ENCODE peak calls at places on chromosomes 1 and 21, in four cellular contexts. V, X, F and K are unnamed samples. For H3K4me1, the result is how much of the 10 kb centered on the place peaks cover.

GRCh38 chr1:204647114-204647804 is 38.3 kb downstream of the LRRN2 start:
- DNase-seq in V (peak), X (peak), F (peak), K (no peak)

GRCh38 chr1:154923695-154924094 is 12.8 kb downstream of the PMVK start:
- DNase-seq in V (no peak), X (no peak), F (no peak), K (no peak)

GRCh38 chr1:37575692-37576091 is 19.0 kb downstream of the DNALI1 start:
- DNase-seq in V (peak), X (peak), F (no peak), K (no peak)

GRCh38 chr1:108881369-108881768 is 4.6 kb downstream of the GPSM2 start:
- DNase-seq in V (peak), X (peak), F (no peak), K (peak)

GRCh38 chr1:234925440-234926251 is 203.0 kb downstream of the TOMM20 start:
- DNase-seq in V (peak), X (peak), F (peak), K (no peak)

GRCh38 chr1:171606402-171606941 is 15.6 kb upstream of the MYOCOS start:
- DNase-seq in V (no peak), X (no peak), F (no peak), K (no peak)

GRCh38 chr1:9822897-9823692 is 670 bp downstream of the CLSTN1 start:
- DNase-seq in V (peak), X (peak), F (peak), K (peak)

GRCh38 chr1:21857142-21857839 is 45.2 kb downstream of the LDLRAD2 start:
- DNase-seq in V (peak), X (no peak), F (no peak), K (no peak)

GRCh38 chr1:109740615-109741373 is at the start of gene GSTM3:
- DNase-seq in V (no peak), X (no peak), F (no peak), K (no peak)

GRCh38 chr21:44253832-44254700 is 7.6 kb downstream of the DNMT3L start:
- DNase-seq in V (no peak), X (no peak), F (no peak), K (no peak)

GRCh38 chr1:235940282-235940681 is 73.6 kb upstream of the LYST start:
- DNase-seq in V (no peak), X (no peak), F (no peak), K (no peak)
- H3K4me1 ChIP-seq in V (under half), X (under half), F (under half), K (under half)

DNA sequence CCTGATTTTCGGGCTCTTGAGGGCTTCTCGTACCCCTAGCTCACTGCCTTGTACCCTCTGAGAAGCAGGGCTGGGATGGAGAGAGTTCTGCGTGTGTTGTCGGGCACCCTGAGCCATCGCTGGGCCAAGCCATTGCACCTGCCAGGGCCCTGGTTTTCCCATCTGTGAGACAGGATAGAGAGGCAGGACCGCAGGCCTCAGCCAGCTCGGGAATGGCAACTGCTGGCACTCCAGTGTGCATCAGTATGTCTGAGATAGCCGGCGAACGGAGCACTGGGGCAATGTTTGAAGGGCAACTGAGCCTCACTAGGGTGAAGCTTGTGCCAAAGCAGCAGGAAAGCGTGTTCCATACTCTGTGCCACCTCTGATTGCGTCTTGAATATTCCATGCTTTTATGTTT is 66.9 kb downstream of the TENT5C start:
- DNase-seq in V (no peak), X (no peak), F (no peak), K (no peak)
- H3K4me1 ChIP-seq in V (under half), X (under half), F (under half), K (under half)

DNA sequence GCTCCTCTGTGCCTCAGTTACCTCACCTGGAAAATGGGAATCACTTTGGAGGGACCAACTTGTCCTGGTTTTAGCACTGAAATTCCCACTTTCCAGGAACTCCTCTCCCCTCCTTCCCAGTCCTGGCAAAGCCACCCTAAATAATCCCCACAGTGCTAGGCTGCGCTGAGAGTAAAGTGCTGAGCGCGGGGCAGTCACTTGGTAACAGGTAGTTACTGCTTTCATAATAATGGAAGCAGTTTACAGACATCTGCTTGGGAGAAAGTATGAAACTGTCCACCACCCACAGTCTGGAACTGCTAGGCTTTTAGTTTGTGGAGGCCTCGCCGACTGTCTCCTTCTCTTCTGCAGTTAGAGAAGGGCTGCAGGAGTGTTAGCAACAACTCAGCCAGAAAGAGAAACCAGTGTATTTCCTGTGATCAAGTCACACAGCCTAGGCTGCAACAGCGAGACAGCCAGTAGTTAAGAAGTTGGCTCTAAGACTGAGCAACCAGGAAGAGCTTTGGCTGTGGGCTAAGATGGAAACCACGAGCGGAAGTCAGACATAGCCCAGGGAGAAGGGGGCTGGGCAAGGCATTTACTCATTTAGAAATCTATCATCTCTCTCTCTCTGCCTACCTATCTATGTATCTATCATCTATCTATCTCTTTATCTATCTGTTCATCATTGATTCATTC is 30.8 kb upstream of the ABCG1 start:
- DNase-seq in V (peak), X (no peak), F (no peak), K (no peak)
- H3K4me1 ChIP-seq in V (under half), X (under half), F (under half), K (under half)

GRCh38 chr1:24535021-24535424 is 20.9 kb upstream of the NCMAP start:
- DNase-seq in V (no peak), X (no peak), F (no peak), K (peak)

GRCh38 chr1:24535778-24536177 is 20.1 kb upstream of the NCMAP start:
- DNase-seq in V (no peak), X (no peak), F (no peak), K (no peak)

GRCh38 chr1:24540051-24540905 is 15.6 kb upstream of the NCMAP start:
- DNase-seq in V (no peak), X (no peak), F (no peak), K (no peak)

GRCh38 chr1:24540906-24541710 is 14.8 kb upstream of the NCMAP start:
- DNase-seq in V (peak), X (peak), F (peak), K (peak)

GRCh38 chr1:24536391-24536840 is 19.5 kb upstream of the NCMAP start:
- DNase-seq in V (no peak), X (no peak), F (no peak), K (peak)
- H3K4me1 ChIP-seq in V (under half), X (under half), F (under half), K (under half)

GRCh38 chr1:203046984-203047630 is 20.8 kb downstream of the PPFIA4 start:
- DNase-seq in V (peak), X (peak), F (peak), K (no peak)

GRCh38 chr1:203045336-203045735 is 19.0 kb downstream of the PPFIA4 start:
- DNase-seq in V (no peak), X (no peak), F (no peak), K (no peak)

GRCh38 chr1:203043830-203044545 is 17.7 kb downstream of the PPFIA4 start:
- DNase-seq in V (no peak), X (no peak), F (no peak), K (no peak)

GRCh38 chr1:203044546-203044975 is 18.3 kb downstream of the PPFIA4 start:
- DNase-seq in V (no peak), X (no peak), F (no peak), K (no peak)

DNA sequence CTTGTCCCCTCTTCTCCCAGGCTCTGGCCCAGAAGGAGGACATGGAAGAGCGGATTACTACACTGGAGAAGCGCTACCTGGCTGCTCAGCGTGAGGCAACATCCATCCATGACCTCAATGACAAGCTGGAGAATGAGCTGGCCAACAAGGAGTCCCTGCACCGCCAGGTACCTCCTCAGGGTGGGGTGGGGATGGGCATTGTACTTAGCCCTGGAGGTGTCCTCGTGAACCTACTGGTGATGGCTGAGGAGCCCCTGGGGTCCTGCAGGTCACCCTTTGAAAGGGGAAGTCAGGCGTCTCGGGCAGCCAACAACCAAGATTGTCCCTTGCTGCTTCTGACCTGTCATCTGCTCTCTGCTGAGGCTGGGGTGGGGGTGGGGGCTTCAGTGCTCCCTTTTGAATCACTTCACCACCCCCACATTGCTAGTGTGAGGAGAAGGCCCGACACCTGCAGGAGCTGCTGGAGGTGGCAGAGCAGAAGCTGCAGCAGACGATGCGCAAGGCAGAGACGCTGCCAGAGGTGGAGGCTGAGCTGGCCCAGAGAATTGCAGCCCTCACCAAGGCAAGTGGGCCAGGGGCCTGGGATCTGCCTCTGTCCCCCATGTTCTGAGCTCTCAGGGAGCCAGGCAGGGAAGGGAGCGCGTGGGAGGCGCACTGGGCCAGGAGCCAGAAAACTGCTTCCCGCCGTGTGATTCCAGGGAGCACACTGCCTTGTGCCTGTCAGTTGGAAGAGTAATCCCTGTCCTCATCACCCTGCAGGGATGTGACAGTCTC is 19.7 kb downstream of the PPFIA4 start:
- DNase-seq in V (peak), X (no peak), F (no peak), K (no peak)
- H3K4me1 ChIP-seq in V (under half), X (under half), F (under half), K (under half)

GRCh38 chr1:26702680-26703038 is 6.8 kb downstream of the ARID1A start:
- DNase-seq in V (no peak), X (no peak), F (no peak), K (no peak)
- H3K4me1 ChIP-seq in V (half or more), X (half or more), F (half or more), K (under half)